ENCODE peak calls at places on chromosomes 7 and 10, in eight cellular contexts. C is thyroid gland, D is GM12892, U is A549, Z is ovary, E is IMR-90, I is uterus, X is spleen. Y is an unnamed sample.
A peak's percentile ranks its signal among the peaks of the same experiment; 100 is the strongest.

GRCh38 chr10:86711957-86712708 is 43.8 kb downstream of the LDB3 start:
- DNase-seq in X (peak; percentile 85), I (peak; percentile 43), E (peak; percentile 25), D (peak; percentile 67), Z (peak; percentile 69), U (peak; percentile 76), C (peak; percentile 66), Y (peak; percentile 69)

GRCh38 chr10:101938316-101939272 is 95.0 kb upstream of the KCNIP2 start:
- DNase-seq in Z (no peak), D (no peak), X (no peak), E (peak; percentile 93), I (peak; percentile 14), C (no peak), U (no peak), Y (peak; percentile 46)

GRCh38 chr10:68594405-68594804 is 34.3 kb downstream of the TET1 start:
- DNase-seq in C (peak; percentile 13), U (no peak), X (no peak), E (peak; percentile 67), I (no peak), D (no peak), Z (no peak), Y (peak; percentile 82)

GRCh38 chr10:79391231-79392019 is 44.2 kb downstream of the PPIF start:
- DNase-seq in C (no peak), Z (peak; percentile 28), X (peak; percentile 64), E (no peak), I (peak; percentile 40), U (no peak), D (peak; percentile 12), Y (no peak)

GRCh38 chr7:124072603-124073324 is 39.9 kb upstream of the TMEM229A start:
- DNase-seq in I (no peak), X (no peak), D (no peak), Z (no peak), U (no peak), E (peak; percentile 90), C (no peak), Y (no peak)

GRCh38 chr7:73622527-73622908 is 1.8 kb downstream of the MLXIPL start:
- DNase-seq in D (no peak), X (no peak), I (no peak), E (no peak), U (no peak), C (no peak), Z (no peak), Y (no peak)

GRCh38 chr10:14749051-14749809 is 25.5 kb downstream of the FAM107B start:
- DNase-seq in Z (no peak), D (no peak), U (no peak), I (no peak), E (no peak), X (peak; percentile 86), C (no peak), Y (no peak)

GRCh38 chr7:48087349-48087748 is 1.7 kb upstream of the UPP1 start:
- DNase-seq in E (peak; percentile 86), X (no peak), U (no peak), Z (no peak), D (no peak), I (no peak), C (no peak), Y (no peak)

GRCh38 chr10:94545277-94546057 is at the start of gene HELLS:
- DNase-seq in C (peak; percentile 86), E (peak; percentile 82), U (peak; percentile 92), D (peak; percentile 63), Z (peak; percentile 86), X (peak; percentile 87), I (peak; percentile 80), Y (peak; percentile 76)

GRCh38 chr10:132269286-132270230 is 38.2 kb downstream of the STK32C start:
- DNase-seq in X (peak; percentile 34), I (no peak), D (no peak), E (no peak), Z (no peak), C (no peak), U (no peak), Y (no peak)

GRCh38 chr10:50310560-50311174 is 59.4 kb upstream of the ASAH2 start:
- DNase-seq in E (no peak), I (no peak), X (no peak), D (no peak), U (peak; percentile 25), Z (no peak), C (no peak), Y (peak; percentile 15)

GRCh38 chr7:143343596-143343995 is 18.9 kb downstream of the FAM131B start:
- DNase-seq in C (no peak), Z (no peak), X (no peak), D (no peak), E (no peak), I (no peak), U (no peak), Y (no peak)
- TF ChIP-seq POLR2A in C (no peak), Z (no peak), X (no peak), D (no peak), E (no peak), I (no peak), U (no peak), Y (no peak)

DNA sequence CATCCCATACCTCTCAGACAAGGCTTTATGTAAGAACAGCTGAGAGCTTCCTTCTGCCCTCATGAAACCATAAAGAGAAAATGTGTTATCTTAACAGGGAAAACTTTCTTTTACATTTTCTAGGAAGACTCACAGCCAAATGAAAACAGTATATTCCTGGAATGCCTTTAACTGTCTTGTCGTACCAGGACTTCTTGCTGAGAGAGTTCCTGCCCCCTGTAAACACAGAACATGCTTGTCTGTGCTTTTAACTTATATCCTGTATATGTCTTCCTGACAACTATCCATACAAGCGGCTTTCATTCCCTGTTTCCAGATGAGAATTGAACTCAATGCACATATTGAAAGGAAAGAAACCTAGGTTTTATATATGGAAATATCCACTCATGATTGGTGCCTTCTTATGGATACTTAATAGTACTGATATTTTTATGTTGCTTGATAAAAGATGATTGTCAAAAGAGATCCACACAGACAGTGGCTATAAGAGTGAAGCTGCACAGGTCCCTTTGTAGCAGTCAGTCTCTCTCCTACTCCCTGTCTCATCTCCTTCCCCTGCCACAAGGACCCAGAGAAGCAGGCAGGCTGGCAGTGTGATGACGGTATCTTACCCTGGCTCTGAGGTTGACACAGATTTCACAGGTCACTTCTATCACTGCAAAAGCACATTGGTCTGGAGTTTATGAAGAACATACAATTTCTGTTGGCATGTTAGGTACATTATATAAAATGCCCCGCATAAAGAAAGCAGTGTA is 64.6 kb upstream of the AHR start:
- DNase-seq in E (no peak), D (no peak), I (no peak), U (no peak), Z (no peak), X (no peak), C (no peak), Y (no peak)
- TF ChIP-seq POLR2A in E (no peak), D (peak; percentile 56), I (no peak), U (no peak), Z (no peak), X (no peak), C (no peak), Y (peak; percentile 71)

GRCh38 chr10:112526130-112526529 is 79.1 kb downstream of the VTI1A start:
- DNase-seq in E (peak; percentile 28), X (no peak), Z (no peak), C (no peak), D (no peak), U (no peak), I (no peak), Y (no peak)

GRCh38 chr10:112525215-112525614 is 78.2 kb downstream of the VTI1A start:
- DNase-seq in E (no peak), I (no peak), D (no peak), X (no peak), U (no peak), C (no peak), Z (no peak), Y (no peak)

GRCh38 chr10:112528235-112528634 is 81.2 kb downstream of the VTI1A start:
- DNase-seq in E (no peak), I (no peak), U (no peak), D (no peak), X (no peak), C (no peak), Z (no peak), Y (no peak)

GRCh38 chr10:112524637-112525036 is 77.6 kb downstream of the VTI1A start:
- DNase-seq in D (no peak), U (no peak), E (peak; percentile 12), X (no peak), C (no peak), Z (no peak), I (no peak), Y (no peak)

GRCh38 chr10:112526906-112527305 is 79.9 kb downstream of the VTI1A start:
- DNase-seq in C (peak; percentile 34), U (no peak), Z (no peak), X (peak; percentile 47), I (no peak), E (no peak), D (no peak), Y (no peak)
- TF ChIP-seq POLR2A in C (no peak), U (no peak), Z (no peak), X (no peak), I (no peak), E (no peak), D (no peak), Y (no peak)

GRCh38 chr7:116952640-116953371 is 495 bp upstream of the ST7 start:
- DNase-seq in E (peak; percentile 33), I (peak; percentile 61), C (no peak), X (no peak), U (peak; percentile 21), Z (no peak), D (no peak), Y (no peak)

GRCh38 chr7:116950889-116951351 is 2.4 kb upstream of the ST7 start:
- DNase-seq in D (no peak), Z (no peak), U (no peak), X (no peak), I (no peak), C (peak; percentile 70), E (no peak), Y (no peak)

GRCh38 chr7:116949941-116950801 is 3.1 kb upstream of the ST7 start:
- DNase-seq in I (no peak), Z (no peak), X (no peak), D (no peak), C (peak; percentile 12), U (no peak), E (no peak), Y (no peak)

GRCh38 chr7:116953372-116953726 is at the start of gene ST7:
- DNase-seq in D (peak; percentile 31), U (peak; percentile 38), I (peak; percentile 66), E (peak; percentile 68), Z (peak; percentile 77), X (peak; percentile 88), C (peak; percentile 59), Y (peak; percentile 46)

GRCh38 chr7:116951366-116952292 is 1.7 kb upstream of the ST7 start:
- DNase-seq in C (no peak), E (no peak), U (no peak), D (no peak), Z (no peak), I (no peak), X (no peak), Y (no peak)
- TF ChIP-seq POLR2A in C (no peak), E (no peak), U (no peak), D (no peak), Z (no peak), I (no peak), X (no peak), Y (no peak)

DNA sequence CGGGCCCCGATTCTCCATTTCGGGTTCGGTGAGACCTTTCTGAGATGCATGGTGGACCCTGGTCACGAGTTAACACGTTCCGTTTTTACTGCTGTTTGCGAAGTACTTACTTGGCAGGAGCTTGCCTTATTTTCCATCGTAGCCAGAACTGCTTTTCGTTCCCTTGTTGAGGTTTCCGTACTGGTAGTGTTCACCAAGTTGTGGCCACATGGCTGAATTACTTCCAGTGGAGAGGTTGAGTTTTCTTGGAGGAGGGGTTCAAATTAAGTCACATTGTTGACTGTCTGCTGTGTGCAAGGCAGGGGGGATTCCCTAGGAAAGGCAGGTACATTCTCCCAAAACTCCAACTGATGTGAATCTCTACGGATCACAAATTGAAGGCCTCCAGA is 4.0 kb downstream of the MXI1 start:
- DNase-seq in Z (no peak), E (no peak), U (no peak), D (no peak), C (no peak), I (no peak), X (no peak), Y (no peak)
- TF ChIP-seq POLR2A in Z (no peak), E (no peak), U (no peak), D (no peak), C (no peak), I (peak; percentile 6), X (no peak), Y (no peak)